ENCODE peak calls at places on chromosomes 12 and 14, in ten cellular contexts. R is activated CD4-positive, alpha-beta T cell treated with anti-CD3 and anti-CD28 coated beads, Interleukin-2, amount 10 ng/mL, durations not matched to agents 7 days and 5 days; I is NCI-H2107; V is activated B cell treated with CpG ODN at 0.5 μM for 24 hours; E is Kasumi-1; J is Daoy; B is psoas muscle; O is WERI-Rb-1; D is prostate gland; F is AG04449. Q is an unnamed sample.

GRCh38 chr12:125140918-125141573 is 75.8 kb downstream of the AACS start:
- DNase-seq in I (no peak), R (no peak), F (peak), O (no peak), J (peak), V (no peak), D (no peak), B (no peak), E (no peak), Q (no peak)

GRCh38 chr12:44497044-44497443 is 379.1 kb downstream of the NELL2 start:
- DNase-seq in O (no peak), B (no peak), E (no peak), V (no peak), I (no peak), D (no peak), R (no peak), J (no peak), F (no peak), Q (no peak)

GRCh38 chr12:108508243-108508642 is 6.8 kb upstream of the FICD start:
- DNase-seq in I (no peak), R (no peak), F (no peak), V (no peak), O (no peak), D (no peak), J (peak), E (no peak), B (no peak), Q (peak)

GRCh38 chr12:76032043-76032981 is 736 bp upstream of the PHLDA1 start:
- DNase-seq in R (peak), E (peak), I (no peak), F (no peak), V (no peak), D (peak), O (no peak), B (peak), J (peak), Q (peak)

GRCh38 chr14:68664225-68664681 is 128.6 kb downstream of the ZFP36L1 start:
- DNase-seq in D (no peak), J (no peak), F (no peak), I (no peak), O (no peak), R (peak), V (no peak), B (no peak), E (no peak), Q (no peak)

GRCh38 chr14:54564799-54565235 is 2.1 kb upstream of the SAMD4A start:
- DNase-seq in F (no peak), J (peak), R (no peak), V (no peak), D (no peak), O (peak), B (no peak), I (no peak), E (peak), Q (peak)

GRCh38 chr12:67773896-67774295 is 125.4 kb downstream of the DYRK2 start:
- DNase-seq in B (no peak), F (no peak), V (no peak), D (no peak), J (peak), O (no peak), I (no peak), R (no peak), E (no peak), Q (no peak)

GRCh38 chr14:68874746-68875155 is 81.9 kb upstream of the ZFP36L1 start:
- DNase-seq in O (no peak), V (no peak), F (no peak), D (no peak), I (no peak), R (no peak), B (peak), J (no peak), E (no peak), Q (no peak)

GRCh38 chr12:9331218-9331626 is 123.0 kb upstream of the PZP start:
- DNase-seq in I (peak), R (peak), J (peak), V (peak), F (no peak), E (peak), O (peak), B (peak), D (peak), Q (peak)

GRCh38 chr12:24902521-24903304 is 46.2 kb downstream of the BCAT1 start:
- DNase-seq in O (no peak), J (peak), I (no peak), D (no peak), R (peak), F (no peak), V (peak), B (peak), E (no peak), Q (peak)

GRCh38 chr12:13135336-13136178 is 32.1 kb upstream of the GSG1 start:
- DNase-seq in J (peak), B (peak), R (no peak), V (no peak), D (peak), F (peak), I (no peak), E (no peak), O (no peak), Q (peak)

GRCh38 chr14:22836301-22837058 is at the start of gene MMP14:
- DNase-seq in O (no peak), F (no peak), D (peak), J (peak), B (peak), I (no peak), R (no peak), E (peak), V (no peak), Q (no peak)

GRCh38 chr12:89474615-89475014 is 50.0 kb downstream of the GALNT4 start:
- DNase-seq in E (no peak), D (no peak), B (no peak), R (no peak), F (no peak), J (no peak), V (no peak), O (no peak), I (no peak), Q (no peak)